ENCODE peak calls at places on chromosome 14, in five cellular contexts. D, K, U, T and S are unnamed samples.

GRCh38 chr14:105536691-105537579 is 10.6 kb downstream of the TMEM121 start:
- DNase-seq in U (no peak), D (no peak), T (no peak), K (no peak), S (no peak)

GRCh38 chr14:35285168-35285990 is 6.8 kb upstream of the PSMA6 start:
- DNase-seq in D (no peak), U (no peak), K (no peak), T (no peak), S (peak)

GRCh38 chr14:21068521-21069387 is 1.4 kb upstream of the ARHGEF40 start:
- DNase-seq in K (peak), D (no peak), T (peak), U (peak), S (no peak)

GRCh38 chr14:48398675-48399282 is 723.4 kb upstream of the MDGA2 start:
- DNase-seq in K (peak), U (no peak), T (peak), D (no peak), S (no peak)

GRCh38 chr14:100022772-100023451 is 42.3 kb upstream of the EVL start:
- DNase-seq in U (no peak), D (no peak), T (no peak), K (peak), S (no peak)

GRCh38 chr14:99820702-99821331 is 27.6 kb downstream of the EML1 start:
- DNase-seq in T (no peak), K (no peak), U (no peak), D (no peak), S (no peak)

GRCh38 chr14:93999573-93999972 is 2.5 kb downstream of the CCDC197 start:
- DNase-seq in T (no peak), U (no peak), K (no peak), D (no peak), S (no peak)

GRCh38 chr14:100290607-100291304 is 15.5 kb downstream of the SLC25A29 start:
- DNase-seq in U (no peak), D (peak), T (no peak), K (no peak), S (no peak)

GRCh38 chr14:55438066-55438683 is 2.2 kb downstream of the TBPL2 start:
- DNase-seq in K (peak), D (no peak), T (no peak), U (no peak), S (no peak)

GRCh38 chr14:105537580-105538474 is 11.4 kb downstream of the TMEM121 start:
- DNase-seq in U (no peak), D (no peak), T (peak), K (no peak), S (no peak)

GRCh38 chr14:93040443-93040842 is 75.3 kb downstream of the ITPK1 start:
- DNase-seq in T (no peak), D (no peak), K (no peak), U (no peak), S (no peak)

GRCh38 chr14:58737511-58737910 is 99.7 kb downstream of the DACT1 start:
- DNase-seq in U (no peak), D (no peak), T (no peak), K (no peak), S (no peak)

GRCh38 chr14:90966493-90966892 is 93.9 kb downstream of the RPS6KA5 start:
- DNase-seq in U (no peak), K (no peak), D (no peak), T (no peak), S (no peak)

GRCh38 chr14:55921516-55921915 is 196.7 kb upstream of the PELI2 start:
- DNase-seq in T (no peak), D (no peak), K (no peak), U (no peak), S (no peak)

GRCh38 chr14:64970041-64970440 is 2.1 kb downstream of the RAB15 start:
- DNase-seq in D (no peak), T (no peak), K (no peak), U (no peak), S (no peak)

GRCh38 chr14:71566276-71566675 is 366.0 kb upstream of the RGS6 start:
- DNase-seq in D (no peak), T (no peak), K (no peak), U (no peak), S (no peak)

GRCh38 chr14:52351191-52351560 is 37.1 kb downstream of the PTGER2 start:
- DNase-seq in T (no peak), D (no peak), U (no peak), K (peak), S (no peak)

GRCh38 chr14:62943202-62943601 is 102.1 kb downstream of the KCNH5 start:
- DNase-seq in D (no peak), K (peak), T (no peak), U (no peak), S (no peak)

GRCh38 chr14:55684956-55685584 is 105.1 kb downstream of the KTN1 start:
- DNase-seq in D (no peak), T (no peak), U (no peak), K (no peak), S (no peak)

GRCh38 chr14:22811752-22812151 is 3.5 kb downstream of the SLC7A7 start:
- DNase-seq in U (no peak), D (no peak), K (peak), T (no peak), S (no peak)

GRCh38 chr14:69614592-69614991 is 3.2 kb downstream of the SUSD6 start:
- DNase-seq in U (no peak), D (no peak), T (no peak), K (no peak), S (peak)

GRCh38 chr14:99190696-99191662 is 81.0 kb downstream of the BCL11B start:
- DNase-seq in K (no peak), D (no peak), T (no peak), U (no peak), S (no peak)

GRCh38 chr14:64645220-64645891 is 58.9 kb upstream of the PLEKHG3 start:
- DNase-seq in K (peak), D (no peak), T (no peak), U (peak), S (no peak)

GRCh38 chr14:69615471-69616407 is 4.3 kb downstream of the SUSD6 start:
- DNase-seq in K (peak), U (peak), D (no peak), T (no peak), S (peak)

GRCh38 chr14:55328317-55328716 is 57.1 kb downstream of the FBXO34 start:
- DNase-seq in T (no peak), U (no peak), D (no peak), K (peak), S (no peak)

GRCh38 chr14:37251778-37252177 is 54.0 kb downstream of the MIPOL1 start:
- DNase-seq in U (no peak), T (no peak), D (no peak), K (no peak), S (no peak)
- TF ChIP-seq CTCF in U (no peak), T (peak), D (no peak), K (no peak), S (no peak)

GRCh38 chr14:30874999-30875787 is 834 bp downstream of the COCH start:
- DNase-seq in K (no peak), T (peak), D (no peak), U (no peak), S (no peak)

GRCh38 chr14:30872602-30873001 is 1.8 kb upstream of the COCH start:
- DNase-seq in D (no peak), T (no peak), K (no peak), U (no peak), S (no peak)

GRCh38 chr14:30873308-30874119 is 845 bp upstream of the COCH start:
- DNase-seq in K (no peak), U (no peak), D (no peak), T (no peak), S (no peak)

GRCh38 chr14:30875788-30876053 is 1.4 kb downstream of the COCH start:
- DNase-seq in U (no peak), K (no peak), T (no peak), D (no peak), S (no peak)

GRCh38 chr14:30874120-30874998 is at the start of gene COCH:
- DNase-seq in T (peak), D (no peak), K (peak), U (no peak), S (no peak)
- TF ChIP-seq CTCF in T (peak), D (no peak), K (no peak), U (no peak), S (peak)

DNA sequence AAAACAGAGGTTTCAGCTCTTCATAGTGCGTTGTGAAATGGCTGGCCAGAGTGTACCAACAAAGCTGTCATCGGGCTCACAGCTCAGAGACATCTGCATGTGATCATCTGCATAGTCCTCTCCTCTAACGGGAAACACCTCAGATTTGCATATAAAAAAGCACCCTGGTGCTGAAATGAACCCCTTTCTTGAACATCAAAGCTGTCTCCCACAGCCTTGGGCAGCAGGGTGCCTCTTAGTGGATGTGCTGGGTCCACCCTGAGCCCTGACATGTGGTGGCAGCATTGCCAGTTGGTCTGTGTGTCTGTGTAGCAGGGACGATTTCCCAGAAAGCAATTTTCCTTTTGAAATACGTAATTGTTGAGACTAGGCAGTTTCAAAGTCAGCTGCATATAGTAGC is 14.3 kb upstream of the PAPLN start:
- DNase-seq in U (no peak), D (no peak), K (no peak), T (no peak), S (no peak)
- TF ChIP-seq CTCF in U (no peak), D (no peak), K (no peak), T (no peak), S (no peak)

GRCh38 chr14:85415015-85415712 is 114.8 kb upstream of the FLRT2 start:
- DNase-seq in D (no peak), U (peak), K (peak), T (no peak), S (no peak)
- TF ChIP-seq CTCF in D (no peak), U (no peak), K (peak), T (no peak), S (no peak)

GRCh38 chr14:102591944-102592772 is at the start of gene RCOR1:
- DNase-seq in U (peak), D (peak), T (peak), K (peak), S (peak)

GRCh38 chr14:102591372-102591943 is 991 bp upstream of the RCOR1 start:
- DNase-seq in K (peak), D (no peak), T (peak), U (peak), S (no peak)

GRCh38 chr14:102588821-102589220 is 3.6 kb upstream of the RCOR1 start:
- DNase-seq in U (no peak), T (no peak), K (no peak), D (no peak), S (no peak)

GRCh38 chr14:102589761-102590290 is 2.6 kb upstream of the RCOR1 start:
- DNase-seq in T (no peak), D (no peak), U (no peak), K (no peak), S (no peak)

DNA sequence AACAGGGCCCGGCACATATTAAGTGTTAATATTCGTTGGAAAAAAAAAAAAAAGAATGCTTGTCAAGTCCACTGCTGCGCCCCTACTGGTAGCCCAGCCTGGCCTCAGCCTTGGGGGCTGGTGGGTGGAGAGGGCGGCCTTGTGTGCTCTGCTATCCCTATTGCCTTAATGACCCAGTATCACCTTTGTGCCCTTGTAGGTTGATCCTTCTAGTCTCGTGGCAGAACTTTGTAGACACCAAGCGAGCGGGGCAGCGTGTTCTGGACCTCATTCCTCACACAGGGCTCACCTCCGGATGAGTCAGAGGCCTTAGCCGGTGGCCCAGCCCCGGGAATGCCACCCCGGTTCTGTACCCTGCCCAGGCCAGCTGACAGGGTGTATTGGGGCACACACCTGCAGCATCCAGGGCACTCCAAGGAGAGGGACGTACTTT is 1.8 kb upstream of the RCOR1 start:
- DNase-seq in K (peak), U (peak), T (peak), D (no peak), S (no peak)
- TF ChIP-seq CTCF in K (peak), U (no peak), T (peak), D (no peak), S (peak)